ENCODE peak calls at places on chromosome 10, in eight cellular contexts. Y is dorsolateral prefrontal cortex, S is A673, Q is cardiac muscle cell, E is neural progenitor cell, T is HL-60, Z is adrenal gland, F is fibroblast of lung. N is an unnamed sample.

GRCh38 chr10:121662945-121663917 is 65.0 kb upstream of the FGFR2 start:
- DNase-seq in E (peak), Q (peak), Z (peak), T (no peak), F (no peak), Y (no peak), S (peak), N (no peak)

GRCh38 chr10:114767101-114767588 is 54.4 kb upstream of the FHIP2A start:
- DNase-seq in E (no peak), F (peak), Q (no peak), T (no peak), Z (no peak), S (no peak), Y (no peak), N (peak)

GRCh38 chr10:63083904-63084689 is 49.0 kb upstream of the NRBF2 start:
- DNase-seq in Q (peak), F (peak), Z (peak), S (peak), Y (peak), T (peak), E (peak), N (peak)

GRCh38 chr10:31017534-31018361 is 13.9 kb downstream of the ZNF438 start:
- DNase-seq in E (no peak), Z (no peak), T (no peak), Y (no peak), F (peak), Q (no peak), S (no peak), N (no peak)

GRCh38 chr10:62817763-62818425 is 1.7 kb upstream of the EGR2 start:
- DNase-seq in E (peak), T (peak), F (peak), Y (peak), Z (peak), Q (peak), S (peak), N (peak)

GRCh38 chr10:86349940-86350630 is 16.5 kb downstream of the GRID1 start:
- DNase-seq in T (no peak), F (no peak), Z (no peak), E (no peak), Q (no peak), S (no peak), Y (no peak), N (no peak)

GRCh38 chr10:68081916-68082315 is 6.8 kb upstream of the HERC4 start:
- DNase-seq in Z (no peak), F (no peak), T (no peak), E (no peak), Q (no peak), S (no peak), Y (no peak), N (no peak)

GRCh38 chr10:122242266-122242665 is 28.8 kb upstream of the BTBD16 start:
- DNase-seq in E (no peak), T (no peak), Q (no peak), Z (no peak), F (no peak), S (no peak), Y (no peak), N (no peak)

GRCh38 chr10:9209105-9209798 is 1154.8 kb downstream of the GATA3 start:
- DNase-seq in F (peak), Q (peak), E (peak), Y (peak), S (peak), T (peak), Z (peak), N (peak)

GRCh38 chr10:88651131-88651541 is 13.1 kb upstream of the LIPF start:
- DNase-seq in Z (no peak), Y (no peak), E (no peak), Q (no peak), S (peak), F (peak), T (no peak), N (peak)

GRCh38 chr10:2972810-2973209 is 94.5 kb upstream of the PFKP start:
- DNase-seq in E (no peak), Z (no peak), F (no peak), S (no peak), T (no peak), Q (no peak), Y (no peak), N (no peak)

GRCh38 chr10:5565671-5566581 is 41.2 kb downstream of the CALML3 start:
- DNase-seq in S (no peak), E (no peak), Q (no peak), F (peak), T (no peak), Z (no peak), Y (peak), N (peak)

GRCh38 chr10:100728928-100729876 is 16.2 kb upstream of the PAX2 start:
- DNase-seq in F (peak), Y (no peak), Q (peak), T (peak), E (peak), Z (peak), S (peak), N (peak)

GRCh38 chr10:43079823-43080222 is 3.0 kb downstream of the RET start:
- DNase-seq in F (no peak), Y (no peak), T (peak), E (no peak), Z (no peak), S (no peak), Q (no peak), N (no peak)

GRCh38 chr10:43076876-43077420 is at the start of gene RET:
- DNase-seq in Y (no peak), T (peak), E (peak), F (no peak), S (peak), Q (peak), Z (peak), N (no peak)

GRCh38 chr10:43077421-43078171 is 727 bp downstream of the RET start:
- DNase-seq in Z (no peak), E (peak), Y (no peak), Q (peak), F (no peak), T (no peak), S (no peak), N (no peak)

GRCh38 chr10:43078175-43078985 is 1.5 kb downstream of the RET start:
- DNase-seq in Q (no peak), S (no peak), T (no peak), E (no peak), F (no peak), Z (no peak), Y (no peak), N (no peak)

GRCh38 chr10:43078986-43079273 is 2.1 kb downstream of the RET start:
- DNase-seq in T (no peak), Q (peak), E (peak), F (no peak), Y (no peak), S (peak), Z (peak), N (no peak)
- TF ChIP-seq CTCF in T (no peak), Q (peak), E (peak), F (no peak), Y (peak), S (peak), Z (peak), N (peak)

GRCh38 chr10:79131730-79132644 is 63.2 kb downstream of the ZMIZ1 start:
- DNase-seq in Z (no peak), S (no peak), Y (no peak), T (peak), Q (no peak), E (no peak), F (no peak), N (no peak)

GRCh38 chr10:79135790-79136189 is 67.0 kb downstream of the ZMIZ1 start:
- DNase-seq in Z (no peak), Q (no peak), Y (no peak), S (no peak), T (no peak), F (no peak), E (no peak), N (no peak)

GRCh38 chr10:79132681-79133381 is 64.1 kb downstream of the ZMIZ1 start:
- DNase-seq in F (no peak), Q (peak), S (no peak), Z (no peak), Y (no peak), T (peak), E (peak), N (no peak)

GRCh38 chr10:79130846-79131245 is 62.1 kb downstream of the ZMIZ1 start:
- DNase-seq in E (peak), S (no peak), F (no peak), Q (no peak), Z (no peak), Y (no peak), T (no peak), N (no peak)

GRCh38 chr10:79133386-79133785 is 64.6 kb downstream of the ZMIZ1 start:
- DNase-seq in Q (no peak), Z (no peak), T (no peak), E (no peak), F (no peak), Y (no peak), S (no peak), N (no peak)
- TF ChIP-seq CTCF in Q (no peak), Z (no peak), T (no peak), E (no peak), F (no peak), Y (no peak), S (no peak), N (no peak)

GRCh38 chr10:90652519-90652918 is 205.3 kb downstream of the HTR7 start:
- DNase-seq in T (no peak), Q (peak), Z (no peak), S (peak), E (peak), Y (no peak), F (peak), N (no peak)
- TF ChIP-seq CTCF in T (no peak), Q (peak), Z (no peak), S (peak), E (peak), Y (no peak), F (peak), N (peak)

GRCh38 chr10:19683965-19684364 is 132.3 kb upstream of the PLXDC2 start:
- DNase-seq in Z (no peak), E (no peak), Q (no peak), S (no peak), Y (no peak), T (no peak), F (no peak), N (peak)
- TF ChIP-seq CTCF in Z (peak), E (peak), Q (peak), S (peak), Y (no peak), T (no peak), F (peak), N (peak)

GRCh38 chr10:1594372-1595241 is 142.7 kb downstream of the ADARB2 start:
- DNase-seq in E (no peak), Y (no peak), Q (no peak), T (no peak), F (no peak), S (no peak), Z (no peak), N (no peak)
- TF ChIP-seq CTCF in E (no peak), Y (no peak), Q (no peak), T (no peak), F (no peak), S (no peak), Z (no peak), N (no peak)

GRCh38 chr10:91409869-91410637 is at the start of gene HECTD2:
- DNase-seq in S (peak), Z (peak), Q (peak), Y (peak), E (peak), F (peak), T (peak), N (peak)
- TF ChIP-seq CTCF in S (no peak), Z (no peak), Q (peak), Y (peak), E (peak), F (no peak), T (no peak), N (peak)

DNA sequence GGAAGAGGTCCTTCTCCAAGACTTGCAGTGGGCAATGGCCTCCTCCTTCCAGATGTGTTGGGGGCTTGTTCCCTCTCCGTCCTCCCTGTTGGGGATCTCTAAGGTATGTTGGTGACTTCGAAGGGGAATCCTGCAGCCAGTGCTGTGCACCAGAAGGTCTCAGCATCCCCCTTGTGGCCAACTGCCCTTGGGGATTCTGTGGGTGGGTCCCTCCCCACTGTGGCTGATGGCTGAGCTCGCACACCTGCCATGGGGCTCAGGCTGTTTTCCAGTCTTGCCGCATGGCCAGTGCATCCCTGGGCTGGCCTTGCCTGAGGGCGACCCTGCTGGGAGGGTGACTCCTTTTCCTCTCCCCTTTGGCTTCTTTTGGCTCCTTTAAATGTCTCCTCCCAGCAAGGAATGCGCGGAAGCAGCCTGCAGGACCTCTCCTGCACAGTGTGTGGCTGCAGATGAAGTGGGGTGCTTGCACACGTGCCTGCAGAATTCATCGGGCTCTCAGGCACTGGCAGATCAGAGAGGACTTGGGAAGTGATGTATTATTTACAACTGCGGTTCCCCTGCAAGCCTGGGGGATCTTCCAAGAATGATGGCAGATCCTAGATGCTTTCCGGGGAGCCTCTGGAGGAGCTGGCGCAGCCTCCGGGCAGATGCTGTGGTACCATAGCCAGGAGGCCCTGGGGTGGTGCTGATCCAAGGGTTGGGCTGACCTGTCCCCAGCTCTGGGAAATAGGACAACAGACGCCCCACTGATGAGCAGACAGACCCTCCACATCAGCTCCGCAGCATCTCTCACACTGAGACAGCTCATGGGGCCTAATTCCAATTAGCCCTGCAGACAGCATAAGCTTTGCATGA is 410.0 kb downstream of the TCERG1L start:
- DNase-seq in E (peak), Y (no peak), Z (no peak), T (no peak), F (no peak), S (no peak), Q (no peak), N (no peak)
- TF ChIP-seq CTCF in E (peak), Y (no peak), Z (no peak), T (no peak), F (no peak), S (no peak), Q (no peak), N (no peak)

GRCh38 chr10:329361-330099 is 194.3 kb downstream of the ZMYND11 start:
- DNase-seq in Z (peak), T (peak), Y (peak), Q (peak), S (peak), E (peak), F (peak), N (peak)
- TF ChIP-seq CTCF in Z (no peak), T (no peak), Y (no peak), Q (peak), S (peak), E (no peak), F (no peak), N (peak)

N was measured in HFFc6.